ENCODE peak calls at places on chromosomes 1 and 21, in ten cellular contexts. K, S, H, L, M, W, Y, N, X and Q are unnamed samples. For H3K79me2, the result is how much of the 10 kb centered on the place peaks cover.

GRCh38 chr1:209527372-209527771 is 56.1 kb upstream of the CAMK1G start:
- DNase-seq in X (no peak), W (peak), K (peak), L (no peak), N (no peak), H (peak), S (no peak), Y (no peak), M (no peak), Q (no peak)

GRCh38 chr21:25858328-25858727 is 123.6 kb downstream of the GABPA start:
- DNase-seq in N (no peak), X (no peak), K (no peak), Y (no peak), M (no peak), H (no peak), S (no peak), W (no peak), L (no peak), Q (no peak)

GRCh38 chr21:46057111-46057709 is 40.7 kb upstream of the COL6A2 start:
- DNase-seq in K (no peak), X (no peak), H (no peak), N (peak), M (no peak), S (no peak), W (no peak), L (no peak), Y (no peak), Q (no peak)

GRCh38 chr1:183586897-183587296 is 3.4 kb downstream of the NCF2 start:
- DNase-seq in L (peak), K (no peak), N (no peak), H (no peak), X (no peak), W (no peak), S (no peak), Y (no peak), M (peak), Q (no peak)

GRCh38 chr1:200374569-200375312 is 35.1 kb downstream of the ZNF281 start:
- DNase-seq in H (peak), L (no peak), N (no peak), M (no peak), X (no peak), S (no peak), Y (peak), K (peak), W (peak), Q (peak)

GRCh38 chr21:45029298-45029967 is 44.9 kb upstream of the ADARB1 start:
- DNase-seq in Y (no peak), K (peak), M (peak), H (no peak), N (peak), S (peak), X (no peak), L (no peak), W (no peak), Q (peak)

GRCh38 chr1:178530037-178530402 is 17.1 kb downstream of the TEX35 start:
- DNase-seq in S (no peak), N (no peak), K (peak), Y (no peak), M (no peak), H (peak), W (peak), L (peak), X (no peak), Q (peak)

GRCh38 chr1:86423873-86424272 is at the start of gene CLCA2:
- DNase-seq in W (no peak), S (no peak), L (no peak), N (no peak), Y (no peak), K (no peak), H (no peak), M (no peak), X (no peak), Q (no peak)

GRCh38 chr1:115929846-115930245 is 46.5 kb upstream of the SLC22A15 start:
- DNase-seq in N (no peak), L (no peak), X (no peak), H (peak), S (no peak), W (peak), K (peak), Y (no peak), M (no peak), Q (peak)

GRCh38 chr1:2049517-2050481 is at the start of gene PRKCZ:
- DNase-seq in S (peak), N (peak), Y (peak), M (peak), W (no peak), X (no peak), L (peak), K (peak), H (peak), Q (no peak)

GRCh38 chr1:77347646-77348045 is 65.8 kb downstream of the AK5 start:
- DNase-seq in X (no peak), S (no peak), Y (no peak), M (peak), W (peak), N (no peak), L (no peak), H (peak), K (peak), Q (peak)

GRCh38 chr1:206114692-206115430 is 2.3 kb downstream of the AVPR1B start:
- DNase-seq in H (no peak), S (no peak), Y (no peak), X (no peak), N (no peak), K (no peak), W (peak), L (no peak), M (no peak), Q (peak)

GRCh38 chr1:93694039-93694438 is 12.4 kb upstream of the BCAR3 start:
- DNase-seq in X (no peak), W (no peak), H (peak), K (peak), S (no peak), N (no peak), M (no peak), L (peak), Y (no peak), Q (no peak)

GRCh38 chr1:199040076-199040475 is 401.2 kb downstream of the PTPRC start:
- DNase-seq in H (no peak), X (no peak), S (no peak), M (no peak), N (no peak), Y (no peak), K (no peak), W (no peak), L (no peak), Q (no peak)

GRCh38 chr1:164886101-164886500 is 327.1 kb downstream of the PBX1 start:
- DNase-seq in Y (no peak), H (peak), X (no peak), W (no peak), S (no peak), M (no peak), N (no peak), L (peak), K (no peak), Q (no peak)

GRCh38 chr1:59552001-59552400 is 255.1 kb downstream of the FGGY start:
- DNase-seq in N (peak), X (no peak), Y (no peak), K (no peak), S (no peak), W (no peak), L (no peak), H (no peak), M (peak), Q (no peak)

GRCh38 chr1:212669102-212669501 is 30.5 kb downstream of the BATF3 start:
- DNase-seq in L (no peak), Y (peak), N (peak), S (peak), H (peak), W (no peak), K (peak), M (peak), X (peak), Q (peak)

GRCh38 chr1:85195703-85196102 is 5.1 kb downstream of the SYDE2 start:
- DNase-seq in W (no peak), Y (no peak), K (no peak), X (no peak), N (no peak), M (no peak), L (no peak), H (no peak), S (peak), Q (no peak)

GRCh38 chr1:160579216-160579701 is at the start of gene CD84:
- DNase-seq in S (no peak), X (no peak), K (no peak), H (no peak), N (no peak), Y (peak), W (no peak), L (no peak), M (no peak), Q (no peak)

GRCh38 chr1:56788102-56788501 is 31.1 kb downstream of the FYB2 start:
- DNase-seq in X (no peak), W (no peak), S (no peak), Y (no peak), H (no peak), M (no peak), K (no peak), N (no peak), L (no peak), Q (no peak)

GRCh38 chr21:45889115-45889708 is 92.4 kb upstream of the COL6A1 start:
- DNase-seq in H (no peak), M (no peak), L (no peak), X (no peak), K (no peak), W (no peak), S (no peak), Y (no peak), N (no peak), Q (no peak)

GRCh38 chr1:38804062-38804886 is 55.3 kb downstream of the RRAGC start:
- DNase-seq in N (peak), M (peak), W (no peak), S (peak), Y (no peak), L (no peak), H (no peak), K (peak), X (no peak), Q (peak)

GRCh38 chr21:31222142-31222541 is 121.9 kb downstream of the TIAM1 start:
- DNase-seq in W (peak), Y (no peak), X (no peak), H (peak), M (no peak), S (no peak), N (no peak), L (no peak), K (peak), Q (peak)

GRCh38 chr1:203630697-203631096 is 4.1 kb downstream of the ATP2B4 start:
- DNase-seq in H (no peak), W (no peak), K (peak), S (no peak), L (no peak), Y (no peak), X (no peak), M (no peak), N (no peak), Q (no peak)
- H3K4me2 ChIP-seq in H (no peak), W (peak), K (peak), S (no peak), L (peak), Y (peak), X (no peak), M (peak), N (no peak), Q (peak)

GRCh38 chr1:208119225-208119606 is 125.0 kb downstream of the PLXNA2 start:
- DNase-seq in X (no peak), W (no peak), S (no peak), H (no peak), N (no peak), M (no peak), Y (no peak), L (no peak), K (no peak), Q (no peak)
- H3K79me2 ChIP-seq in X (under half), W (under half), S (under half), H (under half), N (under half), M (under half), Y (under half), L (under half), K (under half), Q (under half)

GRCh38 chr1:202282596-202283283 is 59.0 kb downstream of the UBE2T start:
- DNase-seq in L (no peak), X (no peak), W (no peak), H (no peak), Y (no peak), K (no peak), N (no peak), M (no peak), S (no peak), Q (peak)
- H3K4me2 ChIP-seq in L (peak), X (peak), W (peak), H (peak), Y (peak), K (peak), N (no peak), M (no peak), S (no peak), Q (no peak)

GRCh38 chr21:34949045-34949444 is 100.1 kb downstream of the RUNX1 start:
- DNase-seq in M (no peak), S (no peak), N (no peak), K (no peak), X (no peak), L (no peak), H (no peak), Y (no peak), W (no peak), Q (no peak)
- H3K79me2 ChIP-seq in M (under half), S (under half), N (under half), K (under half), X (under half), L (half or more), H (under half), Y (under half), W (under half), Q (under half)

GRCh38 chr1:23696335-23696989 is 4.9 kb downstream of the RPL11 start:
- DNase-seq in M (no peak), H (no peak), Y (no peak), K (peak), L (no peak), W (no peak), S (no peak), X (no peak), N (no peak), Q (no peak)
- H3K4me2 ChIP-seq in M (peak), H (no peak), Y (peak), K (peak), L (no peak), W (peak), S (no peak), X (no peak), N (peak), Q (no peak)

DNA sequence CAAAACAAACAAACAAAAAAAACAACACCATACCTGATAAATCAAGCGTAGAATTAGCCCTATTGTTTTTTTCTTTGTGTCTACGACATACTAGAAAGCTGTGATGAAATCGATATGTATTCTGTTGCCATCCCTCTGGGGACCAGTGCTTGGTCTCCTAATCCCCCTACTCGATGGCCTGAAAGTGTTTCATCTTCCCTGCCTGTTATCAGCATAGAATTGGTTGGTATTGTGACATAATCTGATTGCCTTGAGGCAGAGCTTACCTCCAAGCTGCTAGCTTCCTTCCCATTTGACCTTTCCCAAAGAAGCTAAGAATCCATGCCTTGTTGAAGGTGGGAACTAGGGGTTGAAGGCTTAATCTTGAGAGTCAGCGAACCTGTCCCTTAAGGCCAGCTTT is 40.7 kb upstream of the PIGV start:
- DNase-seq in Y (no peak), X (no peak), N (no peak), L (no peak), M (no peak), H (no peak), S (no peak), K (no peak), W (no peak), Q (no peak)
- H3K79me2 ChIP-seq in Y (half or more), X (half or more), N (under half), L (under half), M (half or more), H (half or more), S (half or more), K (half or more), W (half or more), Q (under half)

GRCh38 chr1:33697816-33698215 is 166.1 kb upstream of the HMGB4 start:
- DNase-seq in M (no peak), N (no peak), S (no peak), Y (no peak), L (no peak), K (no peak), W (no peak), H (no peak), X (no peak), Q (no peak)
- H3K4me2 ChIP-seq in M (no peak), N (no peak), S (no peak), Y (no peak), L (no peak), K (no peak), W (no peak), H (no peak), X (no peak), Q (no peak)

GRCh38 chr1:53822931-53823330 is 15.2 kb downstream of the NDC1 start:
- DNase-seq in K (no peak), X (no peak), Y (no peak), M (no peak), W (no peak), H (no peak), N (no peak), L (peak), S (no peak), Q (no peak)

GRCh38 chr1:53825306-53825705 is 12.8 kb downstream of the NDC1 start:
- DNase-seq in Y (peak), X (no peak), W (no peak), N (no peak), L (no peak), M (no peak), S (no peak), K (no peak), H (no peak), Q (no peak)

GRCh38 chr1:53821380-53821779 is 16.7 kb downstream of the NDC1 start:
- DNase-seq in M (no peak), K (no peak), Y (no peak), N (no peak), L (no peak), S (no peak), W (no peak), X (no peak), H (no peak), Q (no peak)

GRCh38 chr1:53819387-53819786 is 18.7 kb downstream of the NDC1 start:
- DNase-seq in K (no peak), H (no peak), W (no peak), N (no peak), Y (no peak), S (no peak), L (no peak), M (no peak), X (no peak), Q (no peak)
- H3K79me2 ChIP-seq in K (under half), H (under half), W (under half), N (under half), Y (half or more), S (under half), L (under half), M (half or more), X (under half), Q (under half)

DNA sequence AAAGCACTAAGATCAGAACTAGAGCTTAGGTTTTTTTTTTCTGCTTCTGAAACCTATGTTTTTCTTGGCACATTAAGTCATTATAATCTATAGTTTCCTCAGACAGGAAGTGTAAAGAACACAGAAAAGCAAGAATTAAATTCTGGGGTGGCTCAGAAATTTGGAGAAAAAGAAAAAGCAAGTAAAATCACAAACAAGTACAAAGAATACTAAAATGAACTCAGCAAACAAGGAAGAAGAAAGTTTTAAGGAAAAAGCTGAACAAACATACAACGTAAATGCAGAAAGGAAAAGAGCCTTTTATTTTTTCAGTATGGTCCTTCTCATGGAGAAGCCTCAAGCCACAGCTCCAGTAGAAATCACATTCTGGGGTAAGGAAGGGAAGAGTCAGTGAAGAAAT is 8.6 kb upstream of the CNN3 start:
- DNase-seq in Y (no peak), K (no peak), S (no peak), W (no peak), X (no peak), L (no peak), N (no peak), M (no peak), H (no peak), Q (no peak)
- H3K4me2 ChIP-seq in Y (no peak), K (no peak), S (no peak), W (peak), X (no peak), L (no peak), N (no peak), M (no peak), H (no peak), Q (no peak)

GRCh38 chr1:208154679-208155078 is 89.5 kb downstream of the PLXNA2 start:
- DNase-seq in S (no peak), Y (no peak), M (no peak), H (peak), N (no peak), X (no peak), K (no peak), L (peak), W (peak), Q (no peak)

GRCh38 chr1:208157769-208158168 is 86.4 kb downstream of the PLXNA2 start:
- DNase-seq in S (no peak), H (no peak), M (no peak), W (no peak), K (no peak), N (no peak), L (no peak), X (no peak), Y (no peak), Q (no peak)

GRCh38 chr1:208155243-208155642 is 88.9 kb downstream of the PLXNA2 start:
- DNase-seq in X (no peak), K (no peak), L (no peak), S (no peak), W (no peak), H (no peak), M (no peak), N (no peak), Y (no peak), Q (no peak)

GRCh38 chr1:208154040-208154439 is 90.1 kb downstream of the PLXNA2 start:
- DNase-seq in W (no peak), Y (no peak), K (no peak), L (no peak), M (no peak), N (no peak), S (no peak), X (no peak), H (no peak), Q (no peak)

DNA sequence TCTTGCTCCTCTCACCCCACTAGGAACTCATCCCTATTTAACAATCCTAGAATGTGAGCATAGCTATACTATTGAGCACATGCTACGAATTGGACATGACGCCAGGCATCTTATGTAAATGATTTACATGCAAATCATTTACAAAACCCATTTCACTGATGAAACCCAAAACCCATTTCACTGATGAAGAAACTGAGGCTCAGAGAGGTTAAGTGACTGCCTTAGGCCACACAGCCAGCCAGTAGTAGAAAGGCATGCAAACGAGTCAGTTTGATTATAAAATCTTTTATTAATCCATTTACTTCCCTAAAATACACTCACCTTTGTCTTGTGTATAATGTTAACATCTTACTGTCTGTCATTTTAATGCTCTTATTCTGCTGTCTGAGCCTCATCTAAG is 87.9 kb downstream of the PLXNA2 start:
- DNase-seq in H (no peak), N (no peak), S (no peak), Y (no peak), W (no peak), X (no peak), L (no peak), M (no peak), K (no peak), Q (no peak)
- H3K79me2 ChIP-seq in H (under half), N (under half), S (under half), Y (under half), W (under half), X (under half), L (under half), M (under half), K (under half), Q (under half)